ENCODE peak calls at places on chromosomes 5 and 9, in five cellular contexts. One of them, this sample, is unnamed. For H3K36me3, the result is how much of the 10 kb centered on the place peaks cover.

GRCh38 chr5:96718635-96719077 is 56.5 kb downstream of the CAST start:
- DNase-seq in IMR-90: no peak
- DNase-seq in mesenchymal stem cell: no peak
- DNase-seq in trophoblast cell: no peak
- DNase-seq in H1: no peak
- DNase-seq in this sample: no peak

GRCh38 chr5:100970646-100971045 is 67.6 kb upstream of the ST8SIA4 start:
- DNase-seq in H1: no peak
- DNase-seq in IMR-90: no peak
- DNase-seq in mesenchymal stem cell: no peak
- DNase-seq in trophoblast cell: peak
- DNase-seq in this sample: no peak

GRCh38 chr5:60386398-60386797 is 313.6 kb downstream of the DEPDC1B start:
- DNase-seq in trophoblast cell: no peak
- DNase-seq in IMR-90: no peak
- DNase-seq in mesenchymal stem cell: no peak
- DNase-seq in H1: no peak
- DNase-seq in this sample: no peak

GRCh38 chr5:169767938-169768337 is 130.9 kb downstream of the DOCK2 start:
- DNase-seq in H1: no peak
- DNase-seq in trophoblast cell: no peak
- DNase-seq in IMR-90: no peak
- DNase-seq in mesenchymal stem cell: no peak
- DNase-seq in this sample: no peak

GRCh38 chr9:125361837-125362531 is 100.4 kb downstream of the GAPVD1 start:
- DNase-seq in mesenchymal stem cell: peak
- DNase-seq in IMR-90: peak
- DNase-seq in trophoblast cell: peak
- DNase-seq in H1: no peak
- DNase-seq in this sample: no peak

GRCh38 chr9:114662081-114662989 is 4.7 kb upstream of the TEX53 start:
- DNase-seq in H1: peak
- DNase-seq in trophoblast cell: peak
- DNase-seq in IMR-90: peak
- DNase-seq in mesenchymal stem cell: peak
- DNase-seq in this sample: peak

GRCh38 chr9:81613002-81613750 is 76.2 kb downstream of the TLE1 start:
- DNase-seq in H1: no peak
- DNase-seq in IMR-90: peak
- DNase-seq in mesenchymal stem cell: peak
- DNase-seq in trophoblast cell: peak
- DNase-seq in this sample: no peak

GRCh38 chr5:10439692-10440091 is 2.0 kb upstream of the ROPN1L start:
- DNase-seq in H1: no peak
- DNase-seq in IMR-90: no peak
- DNase-seq in mesenchymal stem cell: no peak
- DNase-seq in trophoblast cell: no peak
- DNase-seq in this sample: no peak

GRCh38 chr9:36729902-36730301 is 157.2 kb downstream of the MELK start:
- DNase-seq in H1: no peak
- DNase-seq in trophoblast cell: peak
- DNase-seq in mesenchymal stem cell: peak
- DNase-seq in IMR-90: peak
- DNase-seq in this sample: no peak

GRCh38 chr5:1173485-1174070 is 27.8 kb upstream of the SLC6A19 start:
- DNase-seq in H1: no peak
- DNase-seq in trophoblast cell: no peak
- DNase-seq in mesenchymal stem cell: no peak
- DNase-seq in IMR-90: no peak
- DNase-seq in this sample: no peak

GRCh38 chr5:80276186-80276585 is 20.3 kb upstream of the SERINC5 start:
- DNase-seq in H1: no peak
- DNase-seq in trophoblast cell: no peak
- DNase-seq in mesenchymal stem cell: no peak
- DNase-seq in IMR-90: no peak
- DNase-seq in this sample: no peak

GRCh38 chr9:83698976-83699585 is 8.7 kb downstream of the UBQLN1 start:
- DNase-seq in mesenchymal stem cell: no peak
- DNase-seq in H1: no peak
- DNase-seq in trophoblast cell: no peak
- DNase-seq in IMR-90: no peak
- DNase-seq in this sample: no peak

GRCh38 chr5:95861221-95861857 is 38.8 kb upstream of the GLRX start:
- DNase-seq in trophoblast cell: peak
- DNase-seq in H1: no peak
- DNase-seq in mesenchymal stem cell: peak
- DNase-seq in IMR-90: peak
- DNase-seq in this sample: no peak

GRCh38 chr5:29498412-29498811 is 1695.1 kb upstream of the CDH6 start:
- DNase-seq in IMR-90: no peak
- DNase-seq in H1: no peak
- DNase-seq in mesenchymal stem cell: no peak
- DNase-seq in trophoblast cell: no peak
- DNase-seq in this sample: no peak

GRCh38 chr5:119951330-119951934 is 322.1 kb downstream of the FAM170A start:
- DNase-seq in trophoblast cell: no peak
- DNase-seq in H1: no peak
- DNase-seq in IMR-90: no peak
- DNase-seq in mesenchymal stem cell: no peak
- DNase-seq in this sample: no peak

GRCh38 chr5:31626156-31626555 is 12.8 kb upstream of the PDZD2 start:
- DNase-seq in trophoblast cell: no peak
- DNase-seq in H1: no peak
- DNase-seq in IMR-90: no peak
- DNase-seq in mesenchymal stem cell: no peak
- DNase-seq in this sample: no peak

GRCh38 chr5:68441309-68441708 is 225.8 kb downstream of the PIK3R1 start:
- DNase-seq in trophoblast cell: no peak
- DNase-seq in H1: no peak
- DNase-seq in IMR-90: no peak
- DNase-seq in mesenchymal stem cell: no peak
- DNase-seq in this sample: no peak

GRCh38 chr9:132008184-132008781 is 71.4 kb downstream of the MED27 start:
- DNase-seq in mesenchymal stem cell: peak
- DNase-seq in H1: no peak
- DNase-seq in trophoblast cell: no peak
- DNase-seq in IMR-90: peak
- DNase-seq in this sample: no peak

GRCh38 chr5:135386096-135386495 is 12.9 kb downstream of the MACROH2A1 start:
- DNase-seq in H1: no peak
- DNase-seq in mesenchymal stem cell: no peak
- DNase-seq in trophoblast cell: peak
- DNase-seq in IMR-90: peak
- DNase-seq in this sample: no peak

GRCh38 chr9:22405869-22406659 is 40.6 kb upstream of the DMRTA1 start:
- DNase-seq in trophoblast cell: no peak
- DNase-seq in mesenchymal stem cell: no peak
- DNase-seq in H1: no peak
- DNase-seq in IMR-90: no peak
- DNase-seq in this sample: no peak

GRCh38 chr9:69385474-69386091 is 60.6 kb downstream of the ENTREP1 start:
- DNase-seq in IMR-90: no peak
- DNase-seq in H1: no peak
- DNase-seq in mesenchymal stem cell: no peak
- DNase-seq in trophoblast cell: no peak
- DNase-seq in this sample: no peak

GRCh38 chr9:14148501-14149103 is 165.3 kb downstream of the NFIB start:
- DNase-seq in IMR-90: no peak
- DNase-seq in trophoblast cell: no peak
- DNase-seq in H1: no peak
- DNase-seq in mesenchymal stem cell: no peak
- DNase-seq in this sample: no peak

GRCh38 chr5:378301-378891 is 56.9 kb downstream of the AHRR start:
- DNase-seq in IMR-90: peak
- DNase-seq in trophoblast cell: no peak
- DNase-seq in mesenchymal stem cell: peak
- DNase-seq in H1: peak
- DNase-seq in this sample: no peak

GRCh38 chr5:108430931-108431608 is 49.2 kb upstream of the FBXL17 start:
- DNase-seq in mesenchymal stem cell: no peak
- DNase-seq in H1: no peak
- DNase-seq in IMR-90: peak
- DNase-seq in trophoblast cell: no peak
- DNase-seq in this sample: no peak

GRCh38 chr9:72915659-72916058 is 37.2 kb downstream of the ALDH1A1 start:
- DNase-seq in H1: no peak
- DNase-seq in mesenchymal stem cell: no peak
- DNase-seq in trophoblast cell: no peak
- DNase-seq in IMR-90: no peak
- DNase-seq in this sample: no peak

GRCh38 chr5:135204151-135204600 is 170.1 kb upstream of the PITX1 start:
- DNase-seq in H1: no peak
- DNase-seq in trophoblast cell: peak
- DNase-seq in mesenchymal stem cell: peak
- DNase-seq in IMR-90: peak
- DNase-seq in this sample: no peak

GRCh38 chr5:66814146-66814991 is 218.2 kb downstream of the MAST4 start:
- DNase-seq in trophoblast cell: peak
- DNase-seq in H1: no peak
- DNase-seq in mesenchymal stem cell: peak
- DNase-seq in IMR-90: peak
- DNase-seq in this sample: peak

GRCh38 chr5:33319151-33319550 is 121.6 kb upstream of the TARS1 start:
- DNase-seq in H1: no peak
- DNase-seq in IMR-90: no peak
- DNase-seq in trophoblast cell: no peak
- DNase-seq in mesenchymal stem cell: no peak
- DNase-seq in this sample: no peak
- H2AFZ ChIP-seq in H1: no peak
- H2AFZ ChIP-seq in IMR-90: no peak
- H2AFZ ChIP-seq in trophoblast cell: no peak
- H2AFZ ChIP-seq in mesenchymal stem cell: no peak
- H2AFZ ChIP-seq in this sample: no peak

DNA sequence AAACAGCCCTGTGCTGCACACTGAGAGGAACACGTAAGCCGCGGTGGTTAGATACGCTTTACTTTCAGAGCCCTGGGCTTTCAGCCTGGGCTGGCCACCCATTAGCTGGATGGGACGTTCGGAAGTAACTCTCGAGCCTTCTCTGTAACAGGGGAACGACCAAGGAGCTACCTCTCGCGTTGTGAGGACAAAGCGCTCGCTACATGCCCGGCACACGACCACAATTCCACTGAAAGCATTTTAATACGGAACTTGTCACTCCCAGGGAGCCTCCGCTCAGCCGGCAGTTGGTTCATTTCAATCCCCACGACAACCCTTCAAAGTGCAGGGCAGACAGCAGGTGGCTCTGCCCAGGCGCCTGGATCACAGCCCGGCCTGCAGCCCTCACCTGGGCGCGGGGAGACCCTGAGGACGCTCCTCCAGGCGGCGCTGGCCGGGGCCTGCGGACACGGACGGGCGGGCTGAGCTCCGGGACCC is 368 bp downstream of the SURF1 start:
- DNase-seq in trophoblast cell: peak
- DNase-seq in H1: no peak
- DNase-seq in IMR-90: no peak
- DNase-seq in mesenchymal stem cell: peak
- DNase-seq in this sample: no peak
- H3K36me3 ChIP-seq in trophoblast cell: half or more
- H3K36me3 ChIP-seq in H1: under half
- H3K36me3 ChIP-seq in IMR-90: under half
- H3K36me3 ChIP-seq in mesenchymal stem cell: half or more
- H3K36me3 ChIP-seq in this sample: half or more

DNA sequence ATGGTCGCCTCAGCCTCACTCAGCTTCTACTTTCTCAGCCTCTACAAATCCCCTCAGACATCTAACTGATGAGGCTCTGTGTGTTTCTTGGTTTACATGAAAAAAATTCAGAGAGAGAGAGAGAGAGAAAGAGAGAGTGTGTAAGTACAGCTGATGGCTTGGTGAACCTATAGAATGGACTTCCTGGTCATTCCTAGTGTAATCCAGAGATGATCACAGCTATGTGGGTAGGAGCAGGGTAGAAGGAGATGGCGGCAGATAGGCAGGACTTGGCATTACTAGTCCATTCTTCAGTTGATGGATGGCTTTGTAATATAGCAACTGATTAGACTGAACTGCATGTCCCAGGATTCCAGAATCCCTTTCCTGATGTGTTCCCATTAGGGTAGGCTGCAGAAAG is 429.3 kb upstream of the CLINT1 start:
- DNase-seq in trophoblast cell: no peak
- DNase-seq in IMR-90: no peak
- DNase-seq in H1: no peak
- DNase-seq in mesenchymal stem cell: no peak
- DNase-seq in this sample: no peak
- H2BK120ac ChIP-seq in trophoblast cell: no peak
- H2BK120ac ChIP-seq in IMR-90: no peak
- H2BK120ac ChIP-seq in H1: no peak
- H2BK120ac ChIP-seq in mesenchymal stem cell: no peak
- H2BK120ac ChIP-seq in this sample: no peak

DNA sequence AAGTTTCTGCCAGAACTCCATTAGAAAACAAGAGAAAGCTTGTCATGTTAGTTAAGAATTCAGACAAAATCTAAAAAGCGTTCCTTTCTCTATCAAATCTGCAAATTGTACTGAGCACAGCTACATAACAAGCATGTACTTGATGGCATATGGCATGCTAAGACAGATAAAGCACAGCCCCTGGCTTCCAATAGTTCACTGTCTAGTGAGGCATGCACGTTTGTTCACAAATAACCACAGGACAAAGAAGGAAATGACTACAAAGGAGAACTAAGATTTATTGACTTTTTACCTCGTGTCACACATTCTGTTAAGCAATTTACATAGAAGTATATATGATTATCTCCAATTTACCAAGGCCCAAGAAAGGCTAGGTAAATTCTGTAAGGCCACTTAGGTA is 518.2 kb upstream of the TLE4 start:
- DNase-seq in trophoblast cell: no peak
- DNase-seq in mesenchymal stem cell: peak
- DNase-seq in IMR-90: no peak
- DNase-seq in H1: no peak
- DNase-seq in this sample: no peak
- H2AFZ ChIP-seq in trophoblast cell: no peak
- H2AFZ ChIP-seq in mesenchymal stem cell: no peak
- H2AFZ ChIP-seq in IMR-90: no peak
- H2AFZ ChIP-seq in H1: no peak
- H2AFZ ChIP-seq in this sample: no peak

DNA sequence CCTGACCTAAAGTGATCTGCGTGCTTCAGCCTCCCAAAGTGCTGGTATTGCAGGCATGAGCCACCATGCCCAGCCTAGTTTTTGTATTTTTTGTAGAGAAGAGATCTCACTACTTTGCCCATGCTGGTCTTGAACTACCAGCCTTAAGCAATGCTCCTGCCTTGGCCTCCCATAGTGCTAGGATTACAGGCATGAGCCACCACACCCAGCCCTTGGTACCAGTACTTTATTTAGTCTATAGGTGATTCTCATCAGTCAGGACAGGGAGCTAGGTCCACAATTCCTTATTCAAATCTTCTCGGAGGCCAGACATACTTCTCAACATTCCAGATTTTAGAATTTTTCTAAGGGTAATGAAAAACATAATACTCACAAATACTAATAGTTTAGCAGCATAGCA is 8.4 kb downstream of the ZNF131 start:
- DNase-seq in IMR-90: no peak
- DNase-seq in mesenchymal stem cell: no peak
- DNase-seq in H1: no peak
- DNase-seq in trophoblast cell: peak
- DNase-seq in this sample: no peak
- H3K36me3 ChIP-seq in IMR-90: under half
- H3K36me3 ChIP-seq in mesenchymal stem cell: half or more
- H3K36me3 ChIP-seq in H1: under half
- H3K36me3 ChIP-seq in trophoblast cell: under half
- H3K36me3 ChIP-seq in this sample: under half